ENCODE peak calls at places on chromosomes 7 and 10, in eight cellular contexts. V, D, F, M, I, Y, B and J are unnamed samples.

GRCh38 chr7:129439963-129440625 is 5.9 kb downstream of the STRIP2 start:
- DNase-seq in Y (no peak), F (no peak), B (no peak), M (no peak), D (no peak), I (no peak), V (no peak), J (no peak)

GRCh38 chr10:5720182-5720581 is 35.5 kb downstream of the TASOR2 start:
- DNase-seq in F (no peak), I (no peak), V (no peak), Y (no peak), B (no peak), D (no peak), M (no peak), J (no peak)

GRCh38 chr7:116195451-116195850 is 14.9 kb upstream of the TES start:
- DNase-seq in M (no peak), V (no peak), F (no peak), Y (peak), D (peak), B (no peak), I (no peak), J (no peak)

GRCh38 chr7:32170838-32171237 is 100.6 kb upstream of the PDE1C start:
- DNase-seq in B (no peak), F (no peak), Y (no peak), M (no peak), I (peak), V (no peak), D (no peak), J (no peak)

GRCh38 chr7:74657692-74658170 is at the start of gene GTF2I:
- DNase-seq in F (no peak), M (no peak), I (no peak), D (no peak), Y (no peak), V (no peak), B (no peak), J (no peak)

GRCh38 chr7:148495614-148496013 is 95.0 kb upstream of the C7orf33 start:
- DNase-seq in I (no peak), D (no peak), Y (no peak), M (no peak), B (no peak), V (no peak), F (no peak), J (no peak)

GRCh38 chr10:132579027-132579859 is 41.7 kb downstream of the INPP5A start:
- DNase-seq in B (no peak), Y (no peak), M (no peak), F (no peak), D (no peak), I (no peak), V (no peak), J (no peak)

GRCh38 chr10:70920519-70920918 is 32.2 kb upstream of the PCBD1 start:
- DNase-seq in B (no peak), Y (no peak), F (no peak), I (no peak), D (no peak), M (no peak), V (peak), J (no peak)

GRCh38 chr7:106281919-106282318 is 2.9 kb downstream of the NAMPT start:
- DNase-seq in Y (no peak), I (no peak), V (no peak), F (no peak), D (no peak), B (peak), M (peak), J (no peak)

GRCh38 chr7:108652886-108653285 is 83.2 kb downstream of the DNAJB9 start:
- DNase-seq in B (no peak), D (no peak), F (no peak), Y (no peak), V (no peak), M (no peak), I (no peak), J (no peak)

GRCh38 chr7:124497209-124497608 is 268.4 kb downstream of the GPR37 start:
- DNase-seq in Y (no peak), V (peak), D (no peak), M (no peak), F (no peak), I (no peak), B (no peak), J (no peak)

GRCh38 chr7:136911362-136911761 is 42.9 kb downstream of the CHRM2 start:
- DNase-seq in F (no peak), M (no peak), Y (peak), B (no peak), D (peak), V (no peak), I (no peak), J (peak)

GRCh38 chr7:121373177-121373576 is 22.9 kb downstream of the FAM3C start:
- DNase-seq in B (no peak), D (no peak), M (no peak), V (no peak), I (no peak), F (no peak), Y (no peak), J (no peak)

GRCh38 chr10:126569513-126570447 is 100.7 kb downstream of the C10orf90 start:
- DNase-seq in V (no peak), Y (peak), I (no peak), F (no peak), B (no peak), D (peak), M (no peak), J (peak)

GRCh38 chr10:124667425-124668130 is 76.6 kb downstream of the FAM53B start:
- DNase-seq in F (no peak), I (no peak), V (no peak), D (no peak), M (no peak), Y (no peak), B (no peak), J (no peak)

GRCh38 chr7:27124096-27124978 is 6.2 kb downstream of the HOXA4 start:
- DNase-seq in I (no peak), M (no peak), F (no peak), B (no peak), D (no peak), V (no peak), Y (no peak), J (peak)

GRCh38 chr10:28708921-28709461 is 31.7 kb downstream of the BAMBI start:
- DNase-seq in B (no peak), I (no peak), F (no peak), Y (no peak), D (no peak), V (no peak), M (no peak), J (no peak)

GRCh38 chr10:50409965-50410811 is 158.9 kb upstream of the ASAH2 start:
- DNase-seq in M (no peak), D (peak), F (no peak), V (no peak), B (no peak), I (no peak), Y (peak), J (no peak)